ENCODE peak calls at places on chromosomes 16 and 17, in four cellular contexts. One of them, this sample, is unnamed.
A peak's percentile ranks its signal among the peaks of the same experiment; 100 is the strongest.

GRCh38 chr17:7435676-7436555 is 681 bp downstream of the TMEM102 start:
- DNase-seq in GM23338: peak; percentile 80
- DNase-seq in heart left ventricle: peak; percentile 46
- DNase-seq in transverse colon: peak; percentile 69
- DNase-seq in this sample: no peak

GRCh38 chr16:4306439-4307214 is 9.2 kb upstream of the GLIS2 start:
- DNase-seq in GM23338: peak; percentile 50
- DNase-seq in transverse colon: no peak
- DNase-seq in heart left ventricle: no peak
- DNase-seq in this sample: no peak

GRCh38 chr17:76196675-76197074 is 43.6 kb downstream of the RNF157 start:
- DNase-seq in heart left ventricle: peak; percentile 40
- DNase-seq in transverse colon: peak; percentile 33
- DNase-seq in GM23338: no peak
- DNase-seq in this sample: no peak

GRCh38 chr16:5479925-5480324 is 382.3 kb upstream of the EEF2KMT start:
- DNase-seq in GM23338: peak; percentile 45
- DNase-seq in transverse colon: no peak
- DNase-seq in heart left ventricle: no peak
- DNase-seq in this sample: no peak

GRCh38 chr17:49880291-49881053 is 32.6 kb upstream of the TAC4 start:
- DNase-seq in GM23338: peak; percentile 96
- DNase-seq in heart left ventricle: peak; percentile 62
- DNase-seq in transverse colon: peak; percentile 71
- DNase-seq in this sample: peak; percentile 30

GRCh38 chr16:69827527-69827926 is 65.4 kb downstream of the WWP2 start:
- DNase-seq in transverse colon: no peak
- DNase-seq in GM23338: no peak
- DNase-seq in heart left ventricle: no peak
- DNase-seq in this sample: no peak

GRCh38 chr16:1082952-1083675 is 10.6 kb downstream of the SSTR5 start:
- DNase-seq in heart left ventricle: no peak
- DNase-seq in GM23338: no peak
- DNase-seq in transverse colon: no peak
- DNase-seq in this sample: no peak

GRCh38 chr16:24511174-24511573 is 28.2 kb upstream of the RBBP6 start:
- DNase-seq in heart left ventricle: no peak
- DNase-seq in GM23338: no peak
- DNase-seq in transverse colon: no peak
- DNase-seq in this sample: no peak

GRCh38 chr17:7014995-7015586 is 2.7 kb downstream of the RNASEK start:
- DNase-seq in GM23338: peak; percentile 23
- DNase-seq in transverse colon: peak; percentile 49
- DNase-seq in heart left ventricle: no peak
- DNase-seq in this sample: peak; percentile 54

GRCh38 chr17:80780381-80781187 is 211.1 kb upstream of the CHMP6 start:
- DNase-seq in GM23338: no peak
- DNase-seq in transverse colon: no peak
- DNase-seq in heart left ventricle: no peak
- DNase-seq in this sample: no peak

GRCh38 chr17:20184191-20184590 is 175.0 kb downstream of the SPECC1 start:
- DNase-seq in transverse colon: no peak
- DNase-seq in GM23338: no peak
- DNase-seq in heart left ventricle: no peak
- DNase-seq in this sample: no peak

GRCh38 chr17:40019140-40019991 is 4.1 kb downstream of the CSF3 start:
- DNase-seq in heart left ventricle: no peak
- DNase-seq in GM23338: peak; percentile 43
- DNase-seq in transverse colon: no peak
- DNase-seq in this sample: no peak

GRCh38 chr16:31810863-31811262 is 62.7 kb upstream of the ZNF267 start:
- DNase-seq in transverse colon: no peak
- DNase-seq in GM23338: no peak
- DNase-seq in heart left ventricle: no peak
- DNase-seq in this sample: no peak

GRCh38 chr17:61997649-61998048 is 67.4 kb downstream of the MED13 start:
- DNase-seq in transverse colon: no peak
- DNase-seq in heart left ventricle: no peak
- DNase-seq in GM23338: no peak
- DNase-seq in this sample: no peak

GRCh38 chr16:964696-965395 is 5.9 kb downstream of the LMF1 start:
- DNase-seq in heart left ventricle: no peak
- DNase-seq in GM23338: no peak
- DNase-seq in transverse colon: peak; percentile 36
- DNase-seq in this sample: no peak

GRCh38 chr16:30902070-30902972 is 5.9 kb downstream of the CTF1 start:
- DNase-seq in GM23338: peak; percentile 71
- DNase-seq in transverse colon: peak; percentile 74
- DNase-seq in heart left ventricle: peak; percentile 77
- DNase-seq in this sample: no peak

GRCh38 chr16:82509636-82510035 is 117.1 kb upstream of the CDH13 start:
- DNase-seq in heart left ventricle: no peak
- DNase-seq in transverse colon: no peak
- DNase-seq in GM23338: no peak
- DNase-seq in this sample: no peak

GRCh38 chr17:82793974-82794620 is 42.2 kb downstream of the TBCD start:
- DNase-seq in GM23338: no peak
- DNase-seq in heart left ventricle: no peak
- DNase-seq in transverse colon: no peak
- DNase-seq in this sample: no peak

GRCh38 chr17:305090-305976 is 47.3 kb downstream of the RPH3AL start:
- DNase-seq in heart left ventricle: no peak
- DNase-seq in transverse colon: peak; percentile 35
- DNase-seq in GM23338: no peak
- DNase-seq in this sample: no peak

GRCh38 chr16:239948-240277 is 5.3 kb downstream of the FAM234A start:
- DNase-seq in heart left ventricle: no peak
- DNase-seq in GM23338: no peak
- DNase-seq in transverse colon: no peak
- DNase-seq in this sample: no peak

GRCh38 chr16:78277374-78277773 is 177.9 kb downstream of the WWOX start:
- DNase-seq in transverse colon: no peak
- DNase-seq in GM23338: peak; percentile 52
- DNase-seq in heart left ventricle: no peak
- DNase-seq in this sample: no peak

GRCh38 chr16:17461951-17462729 is 8.6 kb downstream of the XYLT1 start:
- DNase-seq in GM23338: peak; percentile 61
- DNase-seq in heart left ventricle: no peak
- DNase-seq in transverse colon: peak; percentile 38
- DNase-seq in this sample: no peak

GRCh38 chr16:22890976-22891375 is 77.0 kb downstream of the HS3ST2 start:
- DNase-seq in GM23338: no peak
- DNase-seq in heart left ventricle: no peak
- DNase-seq in transverse colon: no peak
- DNase-seq in this sample: peak; percentile 66

GRCh38 chr17:57461082-57461481 is 204.8 kb downstream of the MSI2 start:
- DNase-seq in heart left ventricle: no peak
- DNase-seq in GM23338: no peak
- DNase-seq in transverse colon: no peak
- DNase-seq in this sample: peak; percentile 52

GRCh38 chr16:2468725-2469398 is 2.2 kb upstream of the NTN3 start:
- DNase-seq in heart left ventricle: no peak
- DNase-seq in transverse colon: no peak
- DNase-seq in GM23338: peak; percentile 42
- DNase-seq in this sample: no peak

GRCh38 chr16:88505405-88506082 is 52.5 kb downstream of the ZFPM1 start:
- DNase-seq in heart left ventricle: no peak
- DNase-seq in transverse colon: peak; percentile 89
- DNase-seq in GM23338: peak; percentile 44
- DNase-seq in this sample: peak; percentile 21

GRCh38 chr16:79154081-79154480 is 446.5 kb downstream of the MAF start:
- DNase-seq in heart left ventricle: no peak
- DNase-seq in transverse colon: no peak
- DNase-seq in GM23338: no peak
- DNase-seq in this sample: no peak

DNA sequence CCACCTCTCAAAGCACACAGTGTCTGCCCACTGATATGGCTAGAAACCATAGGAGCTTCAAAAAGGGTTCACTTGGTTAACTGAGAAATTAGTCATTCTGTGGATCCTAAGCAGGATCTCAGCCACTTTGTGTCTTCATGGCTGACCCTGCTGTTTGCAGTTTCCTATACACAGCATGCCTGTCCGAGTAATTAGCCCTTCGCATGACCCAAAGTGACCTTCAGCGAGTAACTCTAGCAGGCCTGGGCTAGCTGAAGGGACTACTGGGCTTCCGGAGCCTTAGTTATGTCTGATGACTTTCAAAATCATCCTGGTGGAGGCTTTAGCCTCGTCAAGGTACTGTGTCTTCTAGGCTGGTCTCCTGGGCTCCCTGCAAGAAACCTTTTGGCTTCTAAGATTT is 28.9 kb upstream of the FBXW10B start:
- DNase-seq in transverse colon: no peak
- DNase-seq in GM23338: no peak
- DNase-seq in heart left ventricle: no peak
- DNase-seq in this sample: no peak
- H3K27ac ChIP-seq in transverse colon: peak overlapping the region; percentile 89
- H3K27ac ChIP-seq in GM23338: no peak overlapping the region
- H3K27ac ChIP-seq in heart left ventricle: peak overlapping the region; percentile 38
- H3K27ac ChIP-seq in this sample: no peak overlapping the region

GRCh38 chr16:59605706-59606105 is 871.6 kb upstream of the GOT2 start:
- DNase-seq in transverse colon: no peak
- DNase-seq in heart left ventricle: no peak
- DNase-seq in GM23338: no peak
- DNase-seq in this sample: no peak
- TF ChIP-seq CTCF in transverse colon: no peak
- TF ChIP-seq CTCF in heart left ventricle: no peak
- TF ChIP-seq CTCF in GM23338: no peak
- TF ChIP-seq CTCF in this sample: no peak

DNA sequence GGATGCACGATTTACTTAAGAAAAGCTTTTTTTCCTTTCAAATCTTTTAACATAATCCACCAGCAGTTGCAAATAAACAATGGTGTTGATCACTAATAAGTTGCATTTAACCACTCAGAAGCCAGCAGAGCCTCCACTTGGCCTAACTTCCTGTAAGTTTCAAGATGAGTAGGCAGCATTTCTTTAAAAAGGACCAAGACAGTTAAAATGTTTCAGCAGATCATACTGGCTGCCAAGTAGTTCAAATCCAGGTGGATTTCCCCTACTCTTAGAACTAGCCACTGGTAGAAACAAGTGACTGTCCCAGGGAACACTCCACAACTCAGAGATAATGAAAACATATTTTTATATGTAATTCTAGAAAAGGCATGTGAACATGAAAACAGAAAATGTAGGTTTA is 17.0 kb upstream of the RFFL start:
- DNase-seq in transverse colon: no peak
- DNase-seq in heart left ventricle: no peak
- DNase-seq in GM23338: no peak
- DNase-seq in this sample: no peak
- H3K27ac ChIP-seq in transverse colon: peak overlapping the region; percentile 10
- H3K27ac ChIP-seq in heart left ventricle: no peak overlapping the region
- H3K27ac ChIP-seq in GM23338: peak overlapping the region; percentile 18
- H3K27ac ChIP-seq in this sample: no peak overlapping the region

DNA sequence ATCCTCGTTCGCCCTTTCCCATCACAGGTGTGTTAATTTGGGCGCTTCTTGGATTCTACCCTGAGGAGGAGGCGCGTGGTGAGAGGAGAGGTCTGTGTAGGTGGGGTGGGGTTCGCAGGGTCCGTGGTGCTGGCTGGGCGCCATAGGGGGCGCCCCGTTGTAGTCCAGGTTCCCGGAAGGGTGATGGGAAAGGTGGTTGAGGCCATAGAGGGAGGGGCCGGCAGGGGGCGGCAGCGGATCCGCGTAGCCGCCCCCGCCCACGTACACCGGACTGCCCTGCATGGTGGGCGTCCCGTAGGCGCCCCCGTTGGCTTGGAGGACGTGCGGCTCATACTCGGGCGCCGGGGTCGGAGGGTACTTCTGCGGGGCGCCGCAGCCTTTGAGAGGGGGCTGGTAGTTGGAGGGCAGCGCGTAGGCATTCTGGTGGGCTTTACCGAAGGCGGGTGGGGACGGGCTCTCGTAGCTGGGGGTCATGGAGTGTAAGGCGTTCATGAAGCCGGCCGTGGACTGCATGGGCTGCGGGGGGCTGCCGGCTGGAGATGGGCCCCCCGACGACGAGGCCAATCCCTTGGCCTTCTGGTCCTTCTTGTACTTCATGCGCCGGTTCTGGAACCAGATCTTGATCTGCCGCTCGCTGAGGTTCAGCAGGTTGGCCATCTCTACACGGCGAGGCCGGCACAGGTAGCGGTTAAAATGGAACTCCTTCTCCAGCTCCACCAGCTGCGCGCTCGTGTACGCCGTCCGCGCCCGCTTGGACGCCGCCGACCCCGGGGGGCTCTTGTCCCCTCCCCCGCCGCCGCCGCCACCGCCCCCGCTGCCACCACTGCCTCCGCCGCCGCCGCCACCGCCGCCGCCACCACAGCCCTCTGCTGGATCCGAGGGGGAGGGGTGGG is 5.7 kb upstream of the HOXB2 start:
- DNase-seq in heart left ventricle: no peak
- DNase-seq in GM23338: peak; percentile 64
- DNase-seq in transverse colon: no peak
- DNase-seq in this sample: no peak
- TF ChIP-seq CTCF in heart left ventricle: no peak
- TF ChIP-seq CTCF in GM23338: peak; percentile 54
- TF ChIP-seq CTCF in transverse colon: no peak
- TF ChIP-seq CTCF in this sample: peak; percentile 16

DNA sequence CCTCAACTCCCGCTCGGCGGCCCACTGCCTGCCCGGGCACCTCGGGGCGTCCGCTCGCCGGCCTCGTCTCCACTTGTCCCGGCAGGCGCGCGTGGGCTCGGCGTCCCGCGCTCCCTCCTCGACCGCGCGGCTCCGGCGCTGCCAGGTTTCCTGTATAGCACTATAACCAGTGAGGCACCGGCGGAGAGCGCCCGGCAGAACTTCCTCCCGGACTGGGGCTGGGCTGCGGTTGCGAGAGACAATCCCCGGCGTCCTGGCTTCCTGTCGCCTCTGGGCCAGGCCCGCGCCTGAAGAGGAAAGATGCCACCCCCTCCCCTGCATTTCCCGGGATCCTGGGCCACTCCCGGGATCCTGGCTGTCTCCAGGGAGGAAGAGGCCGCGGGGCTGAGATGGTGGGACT is 119.3 kb upstream of the SMURF2 start:
- DNase-seq in transverse colon: peak; percentile 75
- DNase-seq in GM23338: peak; percentile 64
- DNase-seq in heart left ventricle: peak; percentile 77
- DNase-seq in this sample: no peak
- H3K27ac ChIP-seq in transverse colon: peak overlapping the region; percentile 78
- H3K27ac ChIP-seq in GM23338: no peak overlapping the region
- H3K27ac ChIP-seq in heart left ventricle: peak overlapping the region; percentile 76
- H3K27ac ChIP-seq in this sample: no peak overlapping the region

GRCh38 chr17:78852709-78853111 is 12.1 kb upstream of the USP36 start:
- DNase-seq in transverse colon: no peak
- DNase-seq in GM23338: peak; percentile 62
- DNase-seq in heart left ventricle: no peak
- DNase-seq in this sample: no peak
- TF ChIP-seq CTCF in transverse colon: no peak
- TF ChIP-seq CTCF in GM23338: peak; percentile 59
- TF ChIP-seq CTCF in heart left ventricle: no peak
- TF ChIP-seq CTCF in this sample: no peak

GRCh38 chr17:63751806-63752205 is 10.2 kb upstream of the STRADA start:
- DNase-seq in transverse colon: no peak
- DNase-seq in heart left ventricle: no peak
- DNase-seq in GM23338: no peak
- DNase-seq in this sample: no peak
- H3K27ac ChIP-seq in transverse colon: no peak overlapping the region
- H3K27ac ChIP-seq in heart left ventricle: no peak overlapping the region
- H3K27ac ChIP-seq in GM23338: no peak overlapping the region
- H3K27ac ChIP-seq in this sample: no peak overlapping the region

GRCh38 chr17:77281024-77281903 is 140.5 kb downstream of the SEC14L1 start:
- DNase-seq in transverse colon: peak; percentile 73
- DNase-seq in GM23338: peak; percentile 80
- DNase-seq in heart left ventricle: peak; percentile 38
- DNase-seq in this sample: peak; percentile 57
- TF ChIP-seq CTCF in transverse colon: no peak
- TF ChIP-seq CTCF in GM23338: peak; percentile 68
- TF ChIP-seq CTCF in heart left ventricle: peak; percentile 26
- TF ChIP-seq CTCF in this sample: peak; percentile 65

GRCh38 chr17:34756670-34757021 is 177.3 kb downstream of the TMEM132E start:
- DNase-seq in heart left ventricle: no peak
- DNase-seq in transverse colon: no peak
- DNase-seq in GM23338: no peak
- DNase-seq in this sample: no peak
- H3K27ac ChIP-seq in heart left ventricle: no peak overlapping the region
- H3K27ac ChIP-seq in transverse colon: no peak overlapping the region
- H3K27ac ChIP-seq in GM23338: no peak overlapping the region
- H3K27ac ChIP-seq in this sample: no peak overlapping the region

This sample was measured in foreskin keratinocyte.